ENCODE peak calls at places on chromosome 19, in eight cellular contexts. One of them, this sample, is unnamed.

GRCh38 chr19:40689339-40690049 is 957 bp downstream of the NUMBL start:
- DNase-seq in iris pigment epithelial cell: no peak
- DNase-seq in endothelial cell of umbilical vein: peak
- DNase-seq in NCI-H2171: peak
- DNase-seq in stimulated activated CD4-positive, alpha-beta T cell treated with anti-CD3 and anti-CD28 coated beads, Interleukin-1b, Interleukin-23, amount 100 ng/mL, for 1 hour: no peak
- DNase-seq in RKO: peak
- DNase-seq in fibroblast of lung: peak
- DNase-seq in suprapubic skin: peak
- DNase-seq in this sample: no peak

GRCh38 chr19:30512748-30513389 is 140.7 kb downstream of the ZNF536 start:
- DNase-seq in iris pigment epithelial cell: no peak
- DNase-seq in endothelial cell of umbilical vein: no peak
- DNase-seq in NCI-H2171: peak
- DNase-seq in stimulated activated CD4-positive, alpha-beta T cell treated with anti-CD3 and anti-CD28 coated beads, Interleukin-1b, Interleukin-23, amount 100 ng/mL, for 1 hour: no peak
- DNase-seq in RKO: no peak
- DNase-seq in fibroblast of lung: no peak
- DNase-seq in suprapubic skin: no peak
- DNase-seq in this sample: no peak

GRCh38 chr19:21474671-21475181 is 30.7 kb upstream of the ZNF429 start:
- DNase-seq in iris pigment epithelial cell: peak
- DNase-seq in endothelial cell of umbilical vein: no peak
- DNase-seq in NCI-H2171: no peak
- DNase-seq in stimulated activated CD4-positive, alpha-beta T cell treated with anti-CD3 and anti-CD28 coated beads, Interleukin-1b, Interleukin-23, amount 100 ng/mL, for 1 hour: peak
- DNase-seq in RKO: no peak
- DNase-seq in fibroblast of lung: peak
- DNase-seq in suprapubic skin: peak
- DNase-seq in this sample: peak

GRCh38 chr19:10018219-10018618 is 4.9 kb downstream of the RDH8 start:
- DNase-seq in iris pigment epithelial cell: no peak
- DNase-seq in endothelial cell of umbilical vein: no peak
- DNase-seq in NCI-H2171: no peak
- DNase-seq in stimulated activated CD4-positive, alpha-beta T cell treated with anti-CD3 and anti-CD28 coated beads, Interleukin-1b, Interleukin-23, amount 100 ng/mL, for 1 hour: no peak
- DNase-seq in RKO: peak
- DNase-seq in fibroblast of lung: peak
- DNase-seq in suprapubic skin: no peak
- DNase-seq in this sample: no peak

GRCh38 chr19:28627669-28628068 is 585.3 kb downstream of the UQCRFS1 start:
- DNase-seq in iris pigment epithelial cell: no peak
- DNase-seq in endothelial cell of umbilical vein: no peak
- DNase-seq in NCI-H2171: no peak
- DNase-seq in stimulated activated CD4-positive, alpha-beta T cell treated with anti-CD3 and anti-CD28 coated beads, Interleukin-1b, Interleukin-23, amount 100 ng/mL, for 1 hour: no peak
- DNase-seq in RKO: no peak
- DNase-seq in fibroblast of lung: no peak
- DNase-seq in suprapubic skin: no peak
- DNase-seq in this sample: no peak

GRCh38 chr19:956747-957451 is 27.2 kb upstream of the WDR18 start:
- DNase-seq in iris pigment epithelial cell: peak
- DNase-seq in endothelial cell of umbilical vein: no peak
- DNase-seq in NCI-H2171: no peak
- DNase-seq in stimulated activated CD4-positive, alpha-beta T cell treated with anti-CD3 and anti-CD28 coated beads, Interleukin-1b, Interleukin-23, amount 100 ng/mL, for 1 hour: no peak
- DNase-seq in RKO: peak
- DNase-seq in fibroblast of lung: peak
- DNase-seq in suprapubic skin: no peak
- DNase-seq in this sample: no peak

GRCh38 chr19:5954293-5954692 is 23.6 kb downstream of the RANBP3 start:
- DNase-seq in iris pigment epithelial cell: no peak
- DNase-seq in endothelial cell of umbilical vein: no peak
- DNase-seq in NCI-H2171: no peak
- DNase-seq in stimulated activated CD4-positive, alpha-beta T cell treated with anti-CD3 and anti-CD28 coated beads, Interleukin-1b, Interleukin-23, amount 100 ng/mL, for 1 hour: no peak
- DNase-seq in RKO: no peak
- DNase-seq in fibroblast of lung: peak
- DNase-seq in suprapubic skin: no peak
- DNase-seq in this sample: no peak

GRCh38 chr19:55242517-55242916 is 14.0 kb upstream of the TMEM86B start:
- DNase-seq in iris pigment epithelial cell: no peak
- DNase-seq in endothelial cell of umbilical vein: no peak
- DNase-seq in NCI-H2171: no peak
- DNase-seq in stimulated activated CD4-positive, alpha-beta T cell treated with anti-CD3 and anti-CD28 coated beads, Interleukin-1b, Interleukin-23, amount 100 ng/mL, for 1 hour: no peak
- DNase-seq in RKO: no peak
- DNase-seq in fibroblast of lung: no peak
- DNase-seq in suprapubic skin: no peak
- DNase-seq in this sample: no peak

GRCh38 chr19:38223617-38224013 is 407 bp downstream of the DPF1 start:
- DNase-seq in iris pigment epithelial cell: no peak
- DNase-seq in endothelial cell of umbilical vein: no peak
- DNase-seq in NCI-H2171: no peak
- DNase-seq in stimulated activated CD4-positive, alpha-beta T cell treated with anti-CD3 and anti-CD28 coated beads, Interleukin-1b, Interleukin-23, amount 100 ng/mL, for 1 hour: no peak
- DNase-seq in RKO: no peak
- DNase-seq in fibroblast of lung: no peak
- DNase-seq in suprapubic skin: no peak
- DNase-seq in this sample: no peak

GRCh38 chr19:40827386-40828247 is 22.6 kb downstream of the CYP2A6 start:
- DNase-seq in iris pigment epithelial cell: no peak
- DNase-seq in endothelial cell of umbilical vein: no peak
- DNase-seq in NCI-H2171: no peak
- DNase-seq in stimulated activated CD4-positive, alpha-beta T cell treated with anti-CD3 and anti-CD28 coated beads, Interleukin-1b, Interleukin-23, amount 100 ng/mL, for 1 hour: no peak
- DNase-seq in RKO: no peak
- DNase-seq in fibroblast of lung: no peak
- DNase-seq in suprapubic skin: no peak
- DNase-seq in this sample: no peak

GRCh38 chr19:50817941-50818858 is 5.4 kb downstream of the KLK1 start:
- DNase-seq in iris pigment epithelial cell: peak
- DNase-seq in endothelial cell of umbilical vein: peak
- DNase-seq in NCI-H2171: peak
- DNase-seq in stimulated activated CD4-positive, alpha-beta T cell treated with anti-CD3 and anti-CD28 coated beads, Interleukin-1b, Interleukin-23, amount 100 ng/mL, for 1 hour: no peak
- DNase-seq in RKO: no peak
- DNase-seq in fibroblast of lung: no peak
- DNase-seq in suprapubic skin: no peak
- DNase-seq in this sample: no peak

GRCh38 chr19:23415561-23416191 is 20.4 kb upstream of the ZNF91 start:
- DNase-seq in iris pigment epithelial cell: peak
- DNase-seq in endothelial cell of umbilical vein: no peak
- DNase-seq in NCI-H2171: no peak
- DNase-seq in stimulated activated CD4-positive, alpha-beta T cell treated with anti-CD3 and anti-CD28 coated beads, Interleukin-1b, Interleukin-23, amount 100 ng/mL, for 1 hour: no peak
- DNase-seq in RKO: peak
- DNase-seq in fibroblast of lung: peak
- DNase-seq in suprapubic skin: no peak
- DNase-seq in this sample: no peak

GRCh38 chr19:15280915-15281683 is 48.9 kb upstream of the EPHX3 start:
- DNase-seq in iris pigment epithelial cell: peak
- DNase-seq in endothelial cell of umbilical vein: peak
- DNase-seq in NCI-H2171: peak
- DNase-seq in stimulated activated CD4-positive, alpha-beta T cell treated with anti-CD3 and anti-CD28 coated beads, Interleukin-1b, Interleukin-23, amount 100 ng/mL, for 1 hour: no peak
- DNase-seq in RKO: no peak
- DNase-seq in fibroblast of lung: peak
- DNase-seq in suprapubic skin: peak
- DNase-seq in this sample: no peak

GRCh38 chr19:41646589-41647204 is 19.8 kb upstream of the CEACAM4 start:
- DNase-seq in iris pigment epithelial cell: peak
- DNase-seq in endothelial cell of umbilical vein: no peak
- DNase-seq in NCI-H2171: no peak
- DNase-seq in stimulated activated CD4-positive, alpha-beta T cell treated with anti-CD3 and anti-CD28 coated beads, Interleukin-1b, Interleukin-23, amount 100 ng/mL, for 1 hour: no peak
- DNase-seq in RKO: no peak
- DNase-seq in fibroblast of lung: no peak
- DNase-seq in suprapubic skin: no peak
- DNase-seq in this sample: no peak

GRCh38 chr19:28883241-28883693 is 329.7 kb downstream of the UQCRFS1 start:
- DNase-seq in iris pigment epithelial cell: no peak
- DNase-seq in endothelial cell of umbilical vein: no peak
- DNase-seq in NCI-H2171: no peak
- DNase-seq in stimulated activated CD4-positive, alpha-beta T cell treated with anti-CD3 and anti-CD28 coated beads, Interleukin-1b, Interleukin-23, amount 100 ng/mL, for 1 hour: no peak
- DNase-seq in RKO: no peak
- DNase-seq in fibroblast of lung: peak
- DNase-seq in suprapubic skin: peak
- DNase-seq in this sample: no peak

GRCh38 chr19:56367829-56368711 is 25.3 kb downstream of the ZNF582 start:
- DNase-seq in iris pigment epithelial cell: peak
- DNase-seq in endothelial cell of umbilical vein: peak
- DNase-seq in NCI-H2171: peak
- DNase-seq in stimulated activated CD4-positive, alpha-beta T cell treated with anti-CD3 and anti-CD28 coated beads, Interleukin-1b, Interleukin-23, amount 100 ng/mL, for 1 hour: peak
- DNase-seq in RKO: no peak
- DNase-seq in fibroblast of lung: peak
- DNase-seq in suprapubic skin: peak
- DNase-seq in this sample: no peak

GRCh38 chr19:39247701-39248664 is 673 bp downstream of the IFNL4 start:
- DNase-seq in iris pigment epithelial cell: no peak
- DNase-seq in endothelial cell of umbilical vein: no peak
- DNase-seq in NCI-H2171: no peak
- DNase-seq in stimulated activated CD4-positive, alpha-beta T cell treated with anti-CD3 and anti-CD28 coated beads, Interleukin-1b, Interleukin-23, amount 100 ng/mL, for 1 hour: no peak
- DNase-seq in RKO: no peak
- DNase-seq in fibroblast of lung: peak
- DNase-seq in suprapubic skin: no peak
- DNase-seq in this sample: no peak

GRCh38 chr19:5220866-5221265 is 119.7 kb downstream of the PTPRS start:
- DNase-seq in iris pigment epithelial cell: no peak
- DNase-seq in endothelial cell of umbilical vein: no peak
- DNase-seq in NCI-H2171: no peak
- DNase-seq in stimulated activated CD4-positive, alpha-beta T cell treated with anti-CD3 and anti-CD28 coated beads, Interleukin-1b, Interleukin-23, amount 100 ng/mL, for 1 hour: no peak
- DNase-seq in RKO: no peak
- DNase-seq in fibroblast of lung: no peak
- DNase-seq in suprapubic skin: no peak
- DNase-seq in this sample: no peak

GRCh38 chr19:3346677-3347353 is 19.6 kb upstream of the NFIC start:
- DNase-seq in iris pigment epithelial cell: no peak
- DNase-seq in endothelial cell of umbilical vein: no peak
- DNase-seq in NCI-H2171: no peak
- DNase-seq in stimulated activated CD4-positive, alpha-beta T cell treated with anti-CD3 and anti-CD28 coated beads, Interleukin-1b, Interleukin-23, amount 100 ng/mL, for 1 hour: no peak
- DNase-seq in RKO: no peak
- DNase-seq in fibroblast of lung: peak
- DNase-seq in suprapubic skin: peak
- DNase-seq in this sample: no peak

GRCh38 chr19:42284066-42284501 is 15.0 kb downstream of the CIC start:
- DNase-seq in iris pigment epithelial cell: peak
- DNase-seq in endothelial cell of umbilical vein: peak
- DNase-seq in NCI-H2171: peak
- DNase-seq in stimulated activated CD4-positive, alpha-beta T cell treated with anti-CD3 and anti-CD28 coated beads, Interleukin-1b, Interleukin-23, amount 100 ng/mL, for 1 hour: peak
- DNase-seq in RKO: peak
- DNase-seq in fibroblast of lung: peak
- DNase-seq in suprapubic skin: peak
- DNase-seq in this sample: no peak

GRCh38 chr19:43574424-43575155 is 737 bp downstream of the XRCC1 start:
- DNase-seq in iris pigment epithelial cell: peak
- DNase-seq in endothelial cell of umbilical vein: peak
- DNase-seq in NCI-H2171: no peak
- DNase-seq in stimulated activated CD4-positive, alpha-beta T cell treated with anti-CD3 and anti-CD28 coated beads, Interleukin-1b, Interleukin-23, amount 100 ng/mL, for 1 hour: no peak
- DNase-seq in RKO: peak
- DNase-seq in fibroblast of lung: peak
- DNase-seq in suprapubic skin: no peak
- DNase-seq in this sample: no peak

GRCh38 chr19:3094638-3095374 is 644 bp downstream of the GNA11 start:
- DNase-seq in iris pigment epithelial cell: peak
- DNase-seq in endothelial cell of umbilical vein: no peak
- DNase-seq in NCI-H2171: no peak
- DNase-seq in stimulated activated CD4-positive, alpha-beta T cell treated with anti-CD3 and anti-CD28 coated beads, Interleukin-1b, Interleukin-23, amount 100 ng/mL, for 1 hour: no peak
- DNase-seq in RKO: peak
- DNase-seq in fibroblast of lung: peak
- DNase-seq in suprapubic skin: peak
- DNase-seq in this sample: no peak

GRCh38 chr19:3548594-3548993 is 8.8 kb downstream of the MFSD12 start:
- DNase-seq in iris pigment epithelial cell: no peak
- DNase-seq in endothelial cell of umbilical vein: no peak
- DNase-seq in NCI-H2171: no peak
- DNase-seq in stimulated activated CD4-positive, alpha-beta T cell treated with anti-CD3 and anti-CD28 coated beads, Interleukin-1b, Interleukin-23, amount 100 ng/mL, for 1 hour: no peak
- DNase-seq in RKO: no peak
- DNase-seq in fibroblast of lung: no peak
- DNase-seq in suprapubic skin: no peak
- DNase-seq in this sample: no peak

GRCh38 chr19:12880551-12881171 is 588 bp downstream of the DNASE2 start:
- DNase-seq in iris pigment epithelial cell: no peak
- DNase-seq in endothelial cell of umbilical vein: no peak
- DNase-seq in NCI-H2171: no peak
- DNase-seq in stimulated activated CD4-positive, alpha-beta T cell treated with anti-CD3 and anti-CD28 coated beads, Interleukin-1b, Interleukin-23, amount 100 ng/mL, for 1 hour: no peak
- DNase-seq in RKO: peak
- DNase-seq in fibroblast of lung: peak
- DNase-seq in suprapubic skin: peak
- DNase-seq in this sample: no peak

GRCh38 chr19:33883869-33884519 is 87.3 kb downstream of the KCTD15 start:
- DNase-seq in iris pigment epithelial cell: no peak
- DNase-seq in endothelial cell of umbilical vein: peak
- DNase-seq in NCI-H2171: no peak
- DNase-seq in stimulated activated CD4-positive, alpha-beta T cell treated with anti-CD3 and anti-CD28 coated beads, Interleukin-1b, Interleukin-23, amount 100 ng/mL, for 1 hour: no peak
- DNase-seq in RKO: no peak
- DNase-seq in fibroblast of lung: no peak
- DNase-seq in suprapubic skin: no peak
- DNase-seq in this sample: no peak

GRCh38 chr19:14048439-14049153 is 13.3 kb downstream of the PALM3 start:
- DNase-seq in iris pigment epithelial cell: peak
- DNase-seq in endothelial cell of umbilical vein: peak
- DNase-seq in NCI-H2171: peak
- DNase-seq in stimulated activated CD4-positive, alpha-beta T cell treated with anti-CD3 and anti-CD28 coated beads, Interleukin-1b, Interleukin-23, amount 100 ng/mL, for 1 hour: peak
- DNase-seq in RKO: peak
- DNase-seq in fibroblast of lung: peak
- DNase-seq in suprapubic skin: no peak
- DNase-seq in this sample: no peak

GRCh38 chr19:2261438-2262172 is 5.4 kb upstream of the JSRP1 start:
- DNase-seq in iris pigment epithelial cell: no peak
- DNase-seq in endothelial cell of umbilical vein: peak
- DNase-seq in NCI-H2171: no peak
- DNase-seq in stimulated activated CD4-positive, alpha-beta T cell treated with anti-CD3 and anti-CD28 coated beads, Interleukin-1b, Interleukin-23, amount 100 ng/mL, for 1 hour: no peak
- DNase-seq in RKO: no peak
- DNase-seq in fibroblast of lung: no peak
- DNase-seq in suprapubic skin: no peak
- DNase-seq in this sample: no peak

GRCh38 chr19:47107953-47108746 is 5.4 kb downstream of the ZC3H4 start:
- DNase-seq in iris pigment epithelial cell: peak
- DNase-seq in endothelial cell of umbilical vein: peak
- DNase-seq in NCI-H2171: no peak
- DNase-seq in stimulated activated CD4-positive, alpha-beta T cell treated with anti-CD3 and anti-CD28 coated beads, Interleukin-1b, Interleukin-23, amount 100 ng/mL, for 1 hour: no peak
- DNase-seq in RKO: no peak
- DNase-seq in fibroblast of lung: peak
- DNase-seq in suprapubic skin: no peak
- DNase-seq in this sample: no peak

GRCh38 chr19:2305974-2306806 is 1.8 kb downstream of the LINGO3 start:
- DNase-seq in iris pigment epithelial cell: no peak
- DNase-seq in endothelial cell of umbilical vein: no peak
- DNase-seq in NCI-H2171: no peak
- DNase-seq in stimulated activated CD4-positive, alpha-beta T cell treated with anti-CD3 and anti-CD28 coated beads, Interleukin-1b, Interleukin-23, amount 100 ng/mL, for 1 hour: no peak
- DNase-seq in RKO: no peak
- DNase-seq in fibroblast of lung: no peak
- DNase-seq in suprapubic skin: peak
- DNase-seq in this sample: no peak

GRCh38 chr19:38035515-38036495 is 128.8 kb downstream of the SIPA1L3 start:
- DNase-seq in iris pigment epithelial cell: no peak
- DNase-seq in endothelial cell of umbilical vein: no peak
- DNase-seq in NCI-H2171: no peak
- DNase-seq in stimulated activated CD4-positive, alpha-beta T cell treated with anti-CD3 and anti-CD28 coated beads, Interleukin-1b, Interleukin-23, amount 100 ng/mL, for 1 hour: no peak
- DNase-seq in RKO: no peak
- DNase-seq in fibroblast of lung: peak
- DNase-seq in suprapubic skin: no peak
- DNase-seq in this sample: no peak

GRCh38 chr19:46860846-46861690 is at the start of gene ARHGAP35:
- DNase-seq in iris pigment epithelial cell: no peak
- DNase-seq in endothelial cell of umbilical vein: no peak
- DNase-seq in NCI-H2171: peak
- DNase-seq in stimulated activated CD4-positive, alpha-beta T cell treated with anti-CD3 and anti-CD28 coated beads, Interleukin-1b, Interleukin-23, amount 100 ng/mL, for 1 hour: peak
- DNase-seq in RKO: no peak
- DNase-seq in fibroblast of lung: no peak
- DNase-seq in suprapubic skin: peak
- DNase-seq in this sample: no peak

GRCh38 chr19:31083122-31083521 is 266.1 kb downstream of the TSHZ3 start:
- DNase-seq in iris pigment epithelial cell: no peak
- DNase-seq in endothelial cell of umbilical vein: no peak
- DNase-seq in NCI-H2171: no peak
- DNase-seq in stimulated activated CD4-positive, alpha-beta T cell treated with anti-CD3 and anti-CD28 coated beads, Interleukin-1b, Interleukin-23, amount 100 ng/mL, for 1 hour: no peak
- DNase-seq in RKO: no peak
- DNase-seq in fibroblast of lung: no peak
- DNase-seq in suprapubic skin: no peak
- DNase-seq in this sample: no peak

GRCh38 chr19:38734426-38735256 is 9.6 kb downstream of the CAPN12 start:
- DNase-seq in iris pigment epithelial cell: no peak
- DNase-seq in endothelial cell of umbilical vein: no peak
- DNase-seq in NCI-H2171: no peak
- DNase-seq in stimulated activated CD4-positive, alpha-beta T cell treated with anti-CD3 and anti-CD28 coated beads, Interleukin-1b, Interleukin-23, amount 100 ng/mL, for 1 hour: no peak
- DNase-seq in RKO: no peak
- DNase-seq in fibroblast of lung: peak
- DNase-seq in suprapubic skin: no peak
- DNase-seq in this sample: peak

GRCh38 chr19:3494051-3494450 is 6.4 kb downstream of the DOHH start:
- DNase-seq in iris pigment epithelial cell: no peak
- DNase-seq in endothelial cell of umbilical vein: no peak
- DNase-seq in NCI-H2171: no peak
- DNase-seq in stimulated activated CD4-positive, alpha-beta T cell treated with anti-CD3 and anti-CD28 coated beads, Interleukin-1b, Interleukin-23, amount 100 ng/mL, for 1 hour: no peak
- DNase-seq in RKO: no peak
- DNase-seq in fibroblast of lung: no peak
- DNase-seq in suprapubic skin: no peak
- DNase-seq in this sample: no peak

This sample was measured in Panc1.